ENCODE peak calls at places on chromosomes 11 and 22, in four cellular contexts. K is cardiac muscle cell, E is fibroblast of the aortic adventitia, I is AG10803. B is an unnamed sample.

GRCh38 chr11:34236572-34236971 is 121.2 kb downstream of the ABTB2 start:
- DNase-seq in K (no peak), E (no peak), I (no peak), B (no peak)

GRCh38 chr11:133834399-133835257 is 10.7 kb downstream of the SPATA19 start:
- DNase-seq in K (no peak), I (no peak), E (no peak), B (no peak)

GRCh38 chr11:60971520-60971919 is at the start of gene CD6:
- DNase-seq in I (no peak), E (no peak), K (no peak), B (no peak)

GRCh38 chr11:63915961-63916836 is 765 bp downstream of the RCOR2 start:
- DNase-seq in E (peak), I (peak), K (peak), B (peak)

GRCh38 chr11:29260939-29261705 is 755.7 kb downstream of the KCNA4 start:
- DNase-seq in E (peak), K (no peak), I (peak), B (peak)

GRCh38 chr22:26558246-26558895 is 31.6 kb downstream of the TPST2 start:
- DNase-seq in K (no peak), I (peak), E (peak), B (peak)

GRCh38 chr11:61090092-61090491 is 12.2 kb upstream of the CD5 start:
- DNase-seq in E (no peak), I (no peak), K (no peak), B (no peak)

GRCh38 chr11:81270686-81271085 is 1463.0 kb downstream of the FAM181B start:
- DNase-seq in K (no peak), E (no peak), I (no peak), B (no peak)

GRCh38 chr22:37559901-37560681 is at the start of gene CDC42EP1:
- DNase-seq in E (peak), I (peak), K (peak), B (peak)

GRCh38 chr11:46075168-46075567 is 46.1 kb downstream of the PHF21A start:
- DNase-seq in E (peak), I (peak), K (no peak), B (peak)

GRCh38 chr11:44176541-44177213 is 81.2 kb downstream of the EXT2 start:
- DNase-seq in K (no peak), I (no peak), E (no peak), B (no peak)

DNA sequence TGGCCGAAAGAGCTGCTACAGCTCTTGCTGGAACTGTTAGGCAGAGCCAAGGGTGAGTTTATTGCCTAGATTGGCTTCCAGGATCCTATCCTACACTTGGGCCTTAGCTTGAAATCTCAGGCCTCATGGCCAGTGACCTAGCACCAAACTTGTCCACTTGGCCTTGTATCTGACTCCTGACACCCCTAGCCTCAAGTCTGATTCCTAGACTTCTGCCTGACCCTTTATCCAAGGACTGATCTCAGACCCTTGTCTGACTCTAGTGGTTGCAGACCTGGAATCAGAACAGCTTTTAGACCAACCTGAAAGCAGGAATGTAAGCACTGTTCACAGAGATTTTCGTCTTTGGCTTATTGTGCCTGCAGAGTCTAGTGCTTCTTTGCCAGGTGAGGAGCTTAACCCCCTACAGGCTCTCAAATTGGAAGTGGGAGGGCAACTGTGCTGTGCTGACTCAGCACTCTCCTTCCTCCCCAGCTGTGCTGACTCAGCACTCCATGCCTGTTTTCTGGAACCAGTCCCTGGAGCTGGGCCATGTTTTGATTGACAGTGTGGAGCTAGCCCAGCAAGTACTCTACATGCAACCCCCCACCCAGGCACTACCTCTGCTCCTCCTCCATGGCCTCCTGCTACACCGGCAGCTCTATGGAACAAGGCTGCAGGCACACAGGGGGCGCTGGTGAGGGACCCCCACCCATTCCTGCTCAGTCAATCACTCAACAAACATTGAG is 35.1 kb downstream of the RRP8 start:
- DNase-seq in E (peak), K (peak), I (peak), B (peak)
- TF ChIP-seq CTCF in E (no peak), K (peak), I (no peak), B (peak)

GRCh38 chr11:119742263-119742861 is 13.4 kb upstream of the NECTIN1 start:
- DNase-seq in I (no peak), E (peak), K (peak), B (no peak)
- H3K4me3 ChIP-seq in I (no peak), E (peak), K (peak), B (peak)

DNA sequence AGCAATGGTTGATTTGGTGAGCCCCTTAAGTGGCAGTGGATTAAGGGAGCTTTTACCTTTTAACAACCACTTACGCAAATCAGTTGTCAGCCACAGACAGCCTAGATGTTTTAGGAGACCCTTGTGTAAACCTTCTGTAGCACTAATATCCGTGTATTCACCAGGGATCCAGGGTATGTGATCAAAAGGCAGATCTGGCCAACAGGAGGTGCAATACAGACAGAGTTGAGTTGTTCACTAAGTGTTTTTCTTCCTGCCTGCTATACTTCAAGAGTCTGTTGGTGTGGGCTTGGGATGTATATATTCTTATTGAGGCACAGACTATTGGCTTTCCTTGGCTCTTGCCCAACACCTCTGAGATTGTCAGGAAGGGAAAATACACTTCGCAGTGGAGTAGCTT is 175.1 kb downstream of the FAT3 start:
- DNase-seq in E (no peak), K (peak), I (no peak), B (peak)
- TF ChIP-seq CTCF in E (no peak), K (no peak), I (no peak), B (peak)

GRCh38 chr11:120881591-120881990 is 142.3 kb upstream of the TBCEL start:
- DNase-seq in I (no peak), E (peak), K (no peak), B (no peak)

GRCh38 chr11:120883404-120884135 is 140.3 kb upstream of the TBCEL start:
- DNase-seq in K (peak), E (peak), I (peak), B (no peak)

GRCh38 chr11:120878781-120879180 is 145.1 kb upstream of the TBCEL start:
- DNase-seq in E (no peak), K (no peak), I (no peak), B (no peak)

GRCh38 chr11:120882237-120882636 is 141.7 kb upstream of the TBCEL start:
- DNase-seq in I (no peak), K (no peak), E (no peak), B (no peak)

DNA sequence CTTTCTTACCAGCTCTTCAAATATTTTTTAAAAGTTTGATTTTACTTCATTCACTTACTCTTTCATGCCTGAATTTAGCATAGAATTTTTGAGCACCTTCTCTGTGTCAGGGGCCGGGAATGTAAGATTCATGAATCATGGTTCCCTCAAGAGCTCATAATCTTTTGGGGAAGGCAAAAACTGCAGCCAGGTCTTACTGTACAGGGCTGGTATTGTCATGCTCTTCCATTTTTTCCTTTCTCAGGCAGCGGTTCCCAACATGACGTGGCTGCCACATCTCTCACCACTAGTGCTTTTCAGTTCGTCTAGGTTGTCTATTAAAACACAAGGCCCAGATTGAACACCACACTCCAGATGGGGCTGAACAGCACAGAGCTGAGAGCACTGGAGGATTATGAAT is 143.1 kb upstream of the TBCEL start:
- DNase-seq in E (peak), I (peak), K (no peak), B (no peak)
- H3K4me3 ChIP-seq in E (no peak), I (no peak), K (no peak), B (no peak)

GRCh38 chr11:62875698-62876483 is 4.8 kb upstream of the SLC3A2 start:
- DNase-seq in I (no peak), K (no peak), E (no peak), B (peak)
- TF ChIP-seq CTCF in I (peak), K (no peak), E (no peak), B (peak)

GRCh38 chr11:17476317-17477083 is at the start of gene ABCC8:
- DNase-seq in E (no peak), I (no peak), K (peak), B (no peak)

GRCh38 chr11:17477084-17477333 is 364 bp upstream of the ABCC8 start:
- DNase-seq in E (no peak), K (no peak), I (no peak), B (no peak)

GRCh38 chr11:17477361-17477760 is 716 bp upstream of the ABCC8 start:
- DNase-seq in I (no peak), K (no peak), E (no peak), B (no peak)

GRCh38 chr11:17478064-17478463 is 1.4 kb upstream of the ABCC8 start:
- DNase-seq in E (no peak), I (no peak), K (peak), B (peak)

DNA sequence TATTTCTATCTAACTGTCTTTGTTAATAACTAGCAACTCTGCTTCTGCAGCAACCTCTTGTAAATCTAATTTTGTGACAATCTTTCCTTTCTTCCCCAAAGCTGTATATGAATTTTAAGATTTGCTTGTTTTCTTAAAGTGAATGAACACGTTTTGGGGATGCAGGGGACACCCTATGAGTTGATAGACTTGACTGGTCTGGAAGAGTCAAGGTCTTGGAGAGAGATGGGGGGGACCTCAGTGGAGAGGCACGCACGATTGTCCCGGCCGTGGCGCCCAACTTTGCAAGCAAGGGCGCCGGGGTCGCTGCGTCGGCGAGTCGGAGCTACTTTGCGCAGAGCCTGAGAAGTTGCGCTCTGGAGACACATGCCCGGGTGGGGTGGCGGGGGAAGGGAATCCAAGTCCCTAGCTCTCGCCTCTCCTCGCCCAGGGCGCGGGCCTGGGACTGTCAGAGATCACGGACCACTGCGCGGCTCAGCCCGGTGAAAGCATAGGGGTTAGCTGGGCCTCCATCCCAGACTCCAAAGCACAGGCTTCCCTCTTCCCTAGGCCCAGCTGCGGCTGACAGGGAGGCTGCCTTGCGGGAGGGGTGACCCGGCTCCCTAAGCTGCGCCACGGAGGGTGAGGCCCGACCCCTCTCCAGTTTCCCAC is 854 bp downstream of the ABCC8 start:
- DNase-seq in E (no peak), I (no peak), K (peak), B (no peak)
- H3K4me3 ChIP-seq in E (no peak), I (no peak), K (peak), B (no peak)

GRCh38 chr11:47270331-47271271 is 668 bp downstream of the MADD start:
- DNase-seq in I (peak), E (peak), K (peak), B (peak)
- TF ChIP-seq CTCF in I (peak), E (peak), K (no peak), B (peak)

DNA sequence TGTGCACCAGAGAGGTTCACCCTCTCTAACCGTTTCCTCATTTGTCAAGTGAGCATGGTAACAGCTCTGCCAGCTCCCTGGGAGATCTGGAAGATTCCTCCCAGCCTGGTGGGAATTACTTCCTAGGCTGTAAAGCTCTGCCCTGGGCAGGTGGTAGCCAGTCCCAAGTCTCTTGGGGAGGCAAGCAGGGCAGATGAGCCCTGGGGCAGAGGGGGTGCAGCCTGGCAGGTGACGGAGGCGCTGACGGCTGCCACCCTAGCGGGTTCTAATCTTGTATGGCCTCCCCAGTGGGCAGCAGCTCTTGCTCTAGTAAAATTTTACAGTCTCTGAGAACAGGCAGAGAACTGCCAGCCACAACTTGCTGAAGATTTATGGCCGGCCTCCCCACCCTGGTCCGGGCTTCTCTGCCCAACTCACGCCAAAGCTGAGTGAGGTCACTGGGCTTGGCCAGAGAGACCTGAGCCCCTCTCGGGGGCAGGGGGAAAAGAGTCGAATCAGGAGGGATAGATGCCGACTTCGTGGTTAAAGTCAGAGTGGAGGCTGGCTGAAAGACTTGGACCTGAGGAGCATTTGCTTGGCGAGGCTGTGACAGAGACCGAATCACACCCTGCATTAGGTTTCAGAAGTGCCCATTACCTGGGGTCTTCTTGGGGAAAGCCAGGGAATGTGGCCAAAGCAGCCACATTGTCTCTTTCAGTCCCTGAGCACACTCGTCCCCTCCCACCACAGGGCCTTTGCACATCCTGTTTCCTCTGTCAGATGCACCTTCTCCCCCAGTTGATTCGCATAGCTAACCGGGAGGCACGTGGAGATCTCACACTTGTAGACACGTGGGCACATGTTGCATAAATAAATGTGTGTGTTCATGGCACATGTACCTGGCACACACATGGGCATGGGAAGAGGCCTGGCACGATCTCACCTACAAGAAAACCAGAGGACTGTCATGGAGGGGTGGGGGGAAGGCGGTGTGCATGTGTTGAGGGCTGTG is 188.2 kb downstream of the MN1 start:
- DNase-seq in I (no peak), K (no peak), E (no peak), B (no peak)
- H3K4me3 ChIP-seq in I (no peak), K (no peak), E (no peak), B (no peak)

GRCh38 chr22:29997516-29997915 is 82.7 kb upstream of the HORMAD2 start:
- DNase-seq in E (no peak), K (no peak), I (no peak), B (no peak)

GRCh38 chr22:30000566-30000965 is 79.7 kb upstream of the HORMAD2 start:
- DNase-seq in E (peak), K (no peak), I (no peak), B (peak)

GRCh38 chr22:30001459-30001858 is 78.8 kb upstream of the HORMAD2 start:
- DNase-seq in I (no peak), E (no peak), K (no peak), B (no peak)

GRCh38 chr22:29994941-29995340 is 85.3 kb upstream of the HORMAD2 start:
- DNase-seq in K (no peak), I (peak), E (peak), B (peak)

GRCh38 chr22:29998627-29999026 is 81.6 kb upstream of the HORMAD2 start:
- DNase-seq in I (no peak), K (no peak), E (peak), B (peak)
- TF ChIP-seq CTCF in I (peak), K (no peak), E (peak), B (peak)

DNA sequence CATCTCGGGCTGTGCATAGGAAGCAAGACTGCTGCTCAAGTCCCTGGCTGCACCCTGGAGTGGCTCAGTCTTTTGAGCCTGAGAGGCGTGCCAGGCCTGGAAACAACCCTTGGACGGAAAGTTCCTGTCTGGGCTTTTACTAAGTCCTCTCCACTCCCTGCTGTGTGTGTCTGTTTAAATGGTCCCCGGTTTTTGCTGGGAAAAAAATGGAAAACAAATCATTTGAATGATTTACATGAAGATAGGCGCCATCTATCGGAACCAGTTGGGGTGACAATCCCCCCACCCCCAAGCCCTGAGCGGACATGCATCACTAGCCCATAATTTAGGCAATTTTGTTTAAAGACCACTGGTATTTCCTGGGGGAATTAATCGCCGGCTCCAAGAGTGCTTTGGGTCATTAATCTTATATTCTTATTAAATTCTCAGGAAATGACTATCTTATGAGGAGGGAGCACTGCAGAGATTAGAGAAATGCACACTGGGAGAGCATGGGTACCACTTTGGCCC is 2.7 kb upstream of the GAB2 start:
- DNase-seq in I (peak), K (peak), E (peak), B (peak)
- H3K4me3 ChIP-seq in I (no peak), K (no peak), E (peak), B (peak)

B was measured in choroid plexus epithelial cell.